ENCODE peak calls at places on chromosomes 3 and 15, in seven cellular contexts. V is mesenchymal stem cell, E is neuronal stem cell, W is mesendoderm, A is IMR-90, B is H9, P is H1. R is an unnamed sample.
A peak's percentile ranks its signal among the peaks of the same experiment; 100 is the strongest.

GRCh38 chr3:69033470-69033869 is 18.7 kb downstream of the TMF1 start:
- DNase-seq in A (peak; percentile 73), V (peak; percentile 74), B (no peak), P (no peak), E (no peak), W (no peak), R (peak; percentile 55)

GRCh38 chr3:11498646-11499045 is 145.1 kb downstream of the VGLL4 start:
- DNase-seq in B (no peak), A (peak; percentile 78), W (no peak), P (no peak), E (no peak), V (peak; percentile 71), R (peak; percentile 46)

GRCh38 chr3:186316666-186317260 is 45.3 kb downstream of the DGKG start:
- DNase-seq in V (peak; percentile 45), P (no peak), E (no peak), B (no peak), A (no peak), W (no peak), R (no peak)

GRCh38 chr3:172622916-172623700 is 87.8 kb downstream of the NCEH1 start:
- DNase-seq in W (no peak), V (peak; percentile 44), B (no peak), E (no peak), A (peak; percentile 71), P (no peak), R (peak; percentile 84)

GRCh38 chr3:4856986-4857385 is 122.3 kb upstream of the BHLHE40 start:
- DNase-seq in V (no peak), P (no peak), B (no peak), W (no peak), E (no peak), A (no peak), R (no peak)

GRCh38 chr3:105907790-105908189 is 39.0 kb upstream of the CBLB start:
- DNase-seq in A (no peak), E (no peak), P (no peak), W (no peak), V (no peak), B (no peak), R (no peak)

GRCh38 chr3:86996261-86996955 is 5.5 kb upstream of the VGLL3 start:
- DNase-seq in W (peak; percentile 37), P (no peak), B (no peak), A (peak; percentile 25), E (no peak), V (peak; percentile 27), R (peak; percentile 85)

GRCh38 chr3:7410782-7411181 is 549.9 kb downstream of the GRM7 start:
- DNase-seq in V (no peak), P (no peak), B (no peak), A (no peak), E (no peak), W (peak; percentile 42), R (no peak)

GRCh38 chr15:58066042-58066867 is 744 bp upstream of the ALDH1A2 start:
- DNase-seq in E (peak; percentile 48), W (peak; percentile 69), P (no peak), B (peak; percentile 78), A (peak; percentile 4), V (peak; percentile 44), R (peak; percentile 75)

GRCh38 chr3:112858410-112859069 is 11.9 kb upstream of the CD200R1L start:
- DNase-seq in W (no peak), P (no peak), B (no peak), V (no peak), A (peak; percentile 10), E (no peak), R (peak; percentile 10)

GRCh38 chr3:72679540-72680198 is 168.6 kb downstream of the SHQ1 start:
- DNase-seq in A (no peak), V (peak; percentile 9), P (no peak), W (peak; percentile 67), E (no peak), B (no peak), R (no peak)

GRCh38 chr3:126129408-126129891 is 45.5 kb upstream of the SLC41A3 start:
- DNase-seq in V (no peak), E (no peak), P (no peak), A (peak; percentile 9), W (no peak), B (peak; percentile 23), R (no peak)

GRCh38 chr3:107928084-107928445 is 162.8 kb downstream of the CD47 start:
- DNase-seq in B (peak; percentile 38), P (no peak), A (peak; percentile 49), E (no peak), W (peak; percentile 54), V (peak; percentile 38), R (peak; percentile 55)

GRCh38 chr15:101308604-101309435 is 13.8 kb upstream of the SNRPA1 start:
- DNase-seq in A (no peak), B (no peak), P (no peak), V (no peak), E (no peak), W (no peak), R (no peak)

GRCh38 chr15:59917504-59918157 is 86.5 kb upstream of the FOXB1 start:
- DNase-seq in P (peak; percentile 56), W (peak; percentile 83), E (peak; percentile 48), V (peak; percentile 4), B (peak; percentile 86), A (peak; percentile 10), R (peak; percentile 76)

GRCh38 chr15:43070893-43071292 is 34.9 kb downstream of the UBR1 start:
- DNase-seq in B (no peak), E (no peak), W (no peak), P (no peak), A (no peak), V (no peak), R (no peak)

GRCh38 chr3:71784201-71784913 is 591 bp downstream of the PROK2 start:
- DNase-seq in P (no peak), B (no peak), E (peak; percentile 27), W (no peak), V (no peak), A (no peak), R (no peak)

GRCh38 chr3:55252921-55253320 is 234.2 kb downstream of the WNT5A start:
- DNase-seq in V (no peak), A (peak; percentile 33), P (no peak), W (no peak), E (no peak), B (no peak), R (no peak)

GRCh38 chr15:70585707-70586034 is 177.7 kb downstream of the UACA start:
- DNase-seq in A (no peak), E (no peak), W (no peak), P (no peak), B (no peak), V (no peak), R (no peak)

GRCh38 chr15:92000709-92001108 is 147.2 kb downstream of the SLCO3A1 start:
- DNase-seq in B (no peak), E (peak; percentile 29), W (no peak), P (no peak), A (no peak), V (no peak), R (no peak)

GRCh38 chr3:68972358-68972979 is 40.1 kb upstream of the TAFA4 start:
- DNase-seq in E (peak; percentile 70), V (peak; percentile 62), B (peak; percentile 83), A (peak; percentile 51), P (peak; percentile 53), W (peak; percentile 88), R (peak; percentile 58)

GRCh38 chr15:80695911-80696651 is 971 bp downstream of the ABHD17C start:
- DNase-seq in V (peak; percentile 43), W (peak; percentile 23), E (no peak), B (no peak), A (no peak), P (no peak), R (peak; percentile 42)

GRCh38 chr15:91694829-91695205 is 158.7 kb upstream of the SLCO3A1 start:
- DNase-seq in P (no peak), A (peak; percentile 47), E (no peak), W (no peak), V (no peak), B (no peak), R (peak; percentile 85)

GRCh38 chr3:130688677-130689076 is 58.0 kb downstream of the PIK3R4 start:
- DNase-seq in A (no peak), E (no peak), P (no peak), W (no peak), B (no peak), V (no peak), R (peak; percentile 14)

GRCh38 chr3:130686833-130687232 is 59.8 kb downstream of the PIK3R4 start:
- DNase-seq in V (no peak), A (no peak), B (no peak), E (no peak), W (no peak), P (no peak), R (no peak)

GRCh38 chr3:130687327-130687726 is 59.3 kb downstream of the PIK3R4 start:
- DNase-seq in A (no peak), E (no peak), V (no peak), P (no peak), W (no peak), B (no peak), R (no peak)

GRCh38 chr3:130692455-130692854 is 54.2 kb downstream of the PIK3R4 start:
- DNase-seq in W (no peak), V (peak; percentile 3), B (no peak), E (no peak), A (peak; percentile 18), P (no peak), R (peak; percentile 1)

GRCh38 chr3:130688015-130688414 is 58.6 kb downstream of the PIK3R4 start:
- DNase-seq in W (no peak), B (no peak), V (no peak), E (no peak), A (no peak), P (no peak), R (no peak)
- H4K8ac ChIP-seq in W (no peak overlapping the region), B (no peak overlapping the region), V (no peak overlapping the region), E (no peak overlapping the region), A (no peak overlapping the region), P (no peak overlapping the region), R (no peak overlapping the region)

DNA sequence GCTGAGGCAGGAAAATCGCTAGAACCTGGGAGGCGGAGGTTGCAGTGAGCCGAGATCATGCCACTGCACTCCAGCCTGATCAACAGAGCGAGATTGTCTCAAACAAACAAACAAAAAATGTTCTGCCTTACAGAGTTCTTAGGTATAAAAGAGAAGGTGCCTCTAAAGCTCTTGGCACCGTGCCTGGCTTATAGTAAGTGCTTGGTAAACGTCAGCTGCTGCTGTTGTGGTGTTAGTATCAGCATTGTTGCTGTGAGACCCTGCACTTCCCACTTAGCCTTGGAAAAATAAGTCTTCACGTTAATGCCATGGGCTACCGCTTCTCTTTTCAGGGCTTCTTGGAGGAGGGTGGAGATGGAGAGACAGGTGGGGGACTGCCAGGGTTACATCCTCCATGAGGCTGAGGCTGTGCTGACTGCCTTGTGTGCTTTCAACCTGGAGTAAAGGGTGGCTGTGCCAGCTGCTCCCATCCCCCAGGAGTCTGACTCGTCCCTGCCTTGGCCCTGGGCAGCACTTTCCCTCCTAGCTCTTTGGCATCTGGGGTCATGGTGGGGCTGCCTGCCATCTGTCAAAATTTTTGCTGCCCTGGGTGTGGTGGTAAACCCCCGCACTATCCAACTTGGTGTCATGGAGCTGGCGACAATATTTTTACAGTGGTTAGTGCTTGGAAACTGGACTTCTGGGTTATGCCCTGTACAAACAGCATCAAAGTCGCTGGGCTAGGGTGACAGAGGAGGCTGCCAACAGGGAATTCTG is 17.8 kb downstream of the FLNB start:
- DNase-seq in B (no peak), A (peak; percentile 68), V (peak; percentile 78), W (no peak), E (no peak), P (no peak), R (no peak)
- H3K27ac ChIP-seq in B (no peak overlapping the region), A (no peak overlapping the region), V (no peak overlapping the region), W (no peak overlapping the region), E (no peak overlapping the region), P (peak overlapping the region; percentile 1), R (no peak overlapping the region)

GRCh38 chr3:63746211-63746610 is 72.9 kb upstream of the C3orf49 start:
- DNase-seq in E (no peak), V (no peak), P (no peak), W (no peak), A (no peak), B (no peak), R (no peak)
- H4K8ac ChIP-seq in E (no peak overlapping the region), V (no peak overlapping the region), P (no peak overlapping the region), W (no peak overlapping the region), A (no peak overlapping the region), B (no peak overlapping the region), R (no peak overlapping the region)

GRCh38 chr3:188104050-188104449 is 49.9 kb upstream of the LPP start:
- DNase-seq in B (no peak), A (peak; percentile 25), W (no peak), V (no peak), E (no peak), P (no peak), R (no peak)
- H3K27ac ChIP-seq in B (no peak overlapping the region), A (no peak overlapping the region), W (no peak overlapping the region), V (no peak overlapping the region), E (no peak overlapping the region), P (no peak overlapping the region), R (no peak overlapping the region)

R was measured in trophoblast cell.